ENCODE peak calls at places on chromosomes 3 and 15, in six cellular contexts. J is A549, F is AG10803, K is IMR-90, P is brain microvascular endothelial cell, R is suprapubic skin. N is an unnamed sample.

GRCh38 chr3:171049831-171050444 is 23.4 kb upstream of the SLC2A2 start:
- DNase-seq in J (peak; percentile 39), F (peak; percentile 57), K (peak; percentile 61), P (peak; percentile 56), R (no peak), N (peak; percentile 29)

GRCh38 chr3:159604151-159604581 is 384.5 kb upstream of the IL12A start:
- DNase-seq in J (no peak), F (peak; percentile 79), K (peak; percentile 68), P (peak; percentile 12), R (no peak), N (no peak)

GRCh38 chr15:75696303-75696657 is 16.4 kb downstream of the CSPG4 start:
- DNase-seq in J (no peak), F (peak; percentile 12), K (no peak), P (no peak), R (no peak), N (no peak)

GRCh38 chr3:115989927-115990326 is 366.6 kb downstream of the GAP43 start:
- DNase-seq in J (no peak), F (peak; percentile 70), K (peak; percentile 90), P (peak; percentile 55), R (no peak), N (no peak)

GRCh38 chr3:124246949-124247348 is 255.0 kb upstream of the ROPN1 start:
- DNase-seq in J (peak; percentile 30), F (peak; percentile 13), K (peak; percentile 25), P (no peak), R (no peak), N (no peak)

GRCh38 chr15:25437751-25438600 is 848 bp downstream of the UBE3A start:
- DNase-seq in J (no peak), F (peak; percentile 51), K (peak; percentile 40), P (peak; percentile 12), R (peak; percentile 72), N (no peak)

GRCh38 chr3:73924063-73924462 is 299.3 kb upstream of the PDZRN3 start:
- DNase-seq in J (no peak), F (no peak), K (no peak), P (no peak), R (no peak), N (no peak)

GRCh38 chr3:11818033-11818432 is 28.7 kb downstream of the TAMM41 start:
- DNase-seq in J (no peak), F (no peak), K (peak; percentile 11), P (no peak), R (no peak), N (no peak)

GRCh38 chr3:79016587-79017380 is 751.0 kb downstream of the ROBO1 start:
- DNase-seq in J (no peak), F (peak; percentile 22), K (peak; percentile 53), P (no peak), R (no peak), N (no peak)

GRCh38 chr3:61829301-61830110 is 268.1 kb downstream of the PTPRG start:
- DNase-seq in J (no peak), F (no peak), K (no peak), P (no peak), R (no peak), N (no peak)

GRCh38 chr15:34753236-34753894 is 1.4 kb downstream of the GJD2 start:
- DNase-seq in J (no peak), F (peak; percentile 58), K (peak; percentile 71), P (peak; percentile 50), R (no peak), N (peak; percentile 34)

GRCh38 chr3:99559196-99559595 is 79.2 kb upstream of the COL8A1 start:
- DNase-seq in J (no peak), F (peak; percentile 71), K (no peak), P (no peak), R (no peak), N (no peak)

GRCh38 chr3:133491481-133492059 is 81.9 kb upstream of the CDV3 start:
- DNase-seq in J (no peak), F (no peak), K (no peak), P (no peak), R (no peak), N (no peak)

GRCh38 chr3:89795506-89795905 is 688.1 kb downstream of the EPHA3 start:
- DNase-seq in J (no peak), F (no peak), K (no peak), P (no peak), R (no peak), N (no peak)

GRCh38 chr3:195191580-195191979 is 79.4 kb downstream of the XXYLT1 start:
- DNase-seq in J (no peak), F (no peak), K (no peak), P (no peak), R (no peak), N (no peak)

GRCh38 chr3:195151866-195152526 is 119.0 kb downstream of the XXYLT1 start:
- DNase-seq in J (no peak), F (peak; percentile 68), K (peak; percentile 92), P (peak; percentile 88), R (no peak), N (no peak)

GRCh38 chr3:66153471-66153870 is 67.3 kb upstream of the SLC25A26 start:
- DNase-seq in J (no peak), F (peak; percentile 32), K (no peak), P (no peak), R (no peak), N (no peak)

GRCh38 chr3:137012097-137012501 is 54.3 kb downstream of the IL20RB start:
- DNase-seq in J (no peak), F (peak; percentile 95), K (peak; percentile 71), P (peak; percentile 44), R (no peak), N (no peak)

GRCh38 chr3:73729969-73730440 is 105.3 kb upstream of the PDZRN3 start:
- DNase-seq in J (no peak), F (no peak), K (peak; percentile 28), P (no peak), R (no peak), N (no peak)

GRCh38 chr3:76044601-76045600 is 259.6 kb upstream of the ZNF717 start:
- DNase-seq in J (no peak), F (peak; percentile 21), K (peak; percentile 44), P (peak; percentile 75), R (no peak), N (peak; percentile 59)

GRCh38 chr3:194397757-194398312 is 1.2 kb downstream of the GP5 start:
- DNase-seq in J (no peak), F (no peak), K (no peak), P (no peak), R (no peak), N (no peak)

GRCh38 chr3:28667646-28668376 is 319.2 kb upstream of the AZI2 start:
- DNase-seq in J (peak; percentile 11), F (peak; percentile 58), K (peak; percentile 52), P (peak; percentile 69), R (no peak), N (peak; percentile 49)

GRCh38 chr3:52277972-52278509 is 408 bp downstream of the WDR82 start:
- DNase-seq in J (peak; percentile 33), F (peak; percentile 47), K (no peak), P (peak; percentile 19), R (peak; percentile 84), N (no peak)

GRCh38 chr3:16236856-16237393 is 27.8 kb downstream of the DPH3 start:
- DNase-seq in J (no peak), F (no peak), K (no peak), P (no peak), R (no peak), N (no peak)

GRCh38 chr15:43957724-43958123 is 130.9 kb downstream of the WDR76 start:
- DNase-seq in J (no peak), F (no peak), K (no peak), P (no peak), R (no peak), N (no peak)

GRCh38 chr3:152279474-152279873 is 10.7 kb downstream of the MBNL1 start:
- DNase-seq in J (no peak), F (no peak), K (no peak), P (no peak), R (no peak), N (no peak)
- H3K4me3 ChIP-seq in J (no peak overlapping the region), F (no peak overlapping the region), K (no peak overlapping the region), P (no peak overlapping the region), R (no peak overlapping the region), N (no peak overlapping the region)

GRCh38 chr15:73781038-73781925 is 28.1 kb upstream of the INSYN1 start:
- DNase-seq in J (peak; percentile 21), F (no peak), K (peak; percentile 21), P (peak; percentile 32), R (no peak), N (no peak)
- TF ChIP-seq CTCF in J (peak; percentile 47), F (peak; percentile 51), K (peak; percentile 45), P (peak; percentile 65), R (no peak), N (peak; percentile 25)

GRCh38 chr15:101254157-101255065 is 2.6 kb upstream of the CHSY1 start:
- DNase-seq in J (no peak), F (no peak), K (no peak), P (no peak), R (no peak), N (no peak)

GRCh38 chr15:101250931-101251829 is 668 bp downstream of the CHSY1 start:
- DNase-seq in J (peak; percentile 60), F (no peak), K (no peak), P (no peak), R (peak; percentile 79), N (no peak)

GRCh38 chr15:101255066-101255415 is 3.2 kb upstream of the CHSY1 start:
- DNase-seq in J (no peak), F (peak; percentile 49), K (peak; percentile 41), P (no peak), R (no peak), N (no peak)

GRCh38 chr15:101251830-101252820 is at the start of gene CHSY1:
- DNase-seq in J (peak; percentile 85), F (peak; percentile 93), K (peak; percentile 93), P (peak; percentile 86), R (peak; percentile 95), N (peak; percentile 86)

GRCh38 chr15:101252836-101253235 is 988 bp upstream of the CHSY1 start:
- DNase-seq in J (no peak), F (no peak), K (no peak), P (no peak), R (no peak), N (no peak)
- H3K4me3 ChIP-seq in J (peak overlapping the region; percentile 82), F (peak overlapping the region; percentile 55), K (peak overlapping the region; percentile 100), P (peak overlapping the region; percentile 82), R (peak overlapping the region; percentile 87), N (peak overlapping the region; percentile 89)

DNA sequence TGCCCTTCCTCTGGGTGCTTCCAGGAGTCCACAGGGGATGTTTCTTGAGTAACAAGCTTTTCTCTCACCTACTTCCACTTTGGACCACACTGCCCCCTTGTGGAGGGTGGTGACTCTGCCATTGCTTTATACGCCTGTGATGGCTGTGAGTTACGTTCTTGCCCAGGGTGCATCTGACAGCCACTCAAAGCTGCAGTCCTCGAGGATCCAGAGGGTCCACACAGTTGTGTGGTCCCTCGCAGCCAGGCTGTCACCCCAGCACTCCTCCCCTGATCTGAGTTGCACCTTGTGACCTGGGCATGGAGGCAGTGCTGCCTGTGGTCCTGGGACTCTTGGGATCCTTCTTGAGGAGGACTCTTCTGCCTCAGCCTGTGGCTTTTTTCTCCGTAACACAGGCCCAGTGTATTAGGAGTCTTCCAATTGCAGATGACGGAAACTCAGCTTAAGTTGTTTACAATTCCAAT is 23.4 kb downstream of the FOXL2 start:
- DNase-seq in J (peak; percentile 53), F (peak; percentile 80), K (peak; percentile 83), P (peak; percentile 85), R (peak; percentile 88), N (peak; percentile 78)
- TF ChIP-seq CTCF in J (peak; percentile 72), F (peak; percentile 97), K (peak; percentile 89), P (peak; percentile 95), R (peak; percentile 68), N (peak; percentile 91)

N was measured in astrocyte of the cerebellum.